ENCODE peak calls at places on chromosomes 6 and 20, in nine cellular contexts. One of them, this sample, is unnamed.

GRCh38 chr20:37270586-37271420 is 9.2 kb upstream of the GHRH start:
- DNase-seq in Peyer's patch: no peak
- DNase-seq in fibroblast of lung: peak; percentile 50
- DNase-seq in naive thymus-derived CD4-positive, alpha-beta T cell: no peak
- DNase-seq in uterus: no peak
- DNase-seq in CD8-positive, alpha-beta memory T cell: no peak
- DNase-seq in A549: no peak
- DNase-seq in cardiac muscle cell: peak; percentile 18
- DNase-seq in thyroid gland: no peak
- DNase-seq in this sample: no peak

GRCh38 chr6:131778134-131778533 is 29.7 kb upstream of the ENPP1 start:
- DNase-seq in thyroid gland: no peak
- DNase-seq in naive thymus-derived CD4-positive, alpha-beta T cell: no peak
- DNase-seq in CD8-positive, alpha-beta memory T cell: no peak
- DNase-seq in A549: no peak
- DNase-seq in fibroblast of lung: peak; percentile 25
- DNase-seq in Peyer's patch: no peak
- DNase-seq in cardiac muscle cell: no peak
- DNase-seq in uterus: no peak
- DNase-seq in this sample: no peak

GRCh38 chr6:129744201-129744879 is 34.4 kb upstream of the ARHGAP18 start:
- DNase-seq in Peyer's patch: no peak
- DNase-seq in uterus: peak; percentile 51
- DNase-seq in A549: peak; percentile 11
- DNase-seq in thyroid gland: peak; percentile 15
- DNase-seq in CD8-positive, alpha-beta memory T cell: no peak
- DNase-seq in fibroblast of lung: peak; percentile 93
- DNase-seq in cardiac muscle cell: peak; percentile 82
- DNase-seq in naive thymus-derived CD4-positive, alpha-beta T cell: no peak
- DNase-seq in this sample: no peak

GRCh38 chr6:166433096-166433495 is 50.4 kb upstream of the MPC1 start:
- DNase-seq in thyroid gland: no peak
- DNase-seq in naive thymus-derived CD4-positive, alpha-beta T cell: no peak
- DNase-seq in uterus: no peak
- DNase-seq in A549: no peak
- DNase-seq in fibroblast of lung: no peak
- DNase-seq in Peyer's patch: no peak
- DNase-seq in CD8-positive, alpha-beta memory T cell: no peak
- DNase-seq in cardiac muscle cell: no peak
- DNase-seq in this sample: no peak

GRCh38 chr6:124368131-124368530 is 564.5 kb downstream of the NKAIN2 start:
- DNase-seq in uterus: no peak
- DNase-seq in fibroblast of lung: peak; percentile 9
- DNase-seq in A549: no peak
- DNase-seq in CD8-positive, alpha-beta memory T cell: no peak
- DNase-seq in Peyer's patch: no peak
- DNase-seq in thyroid gland: no peak
- DNase-seq in naive thymus-derived CD4-positive, alpha-beta T cell: no peak
- DNase-seq in cardiac muscle cell: no peak
- DNase-seq in this sample: no peak

GRCh38 chr20:10527781-10528180 is 92.7 kb downstream of the SLX4IP start:
- DNase-seq in Peyer's patch: no peak
- DNase-seq in CD8-positive, alpha-beta memory T cell: no peak
- DNase-seq in uterus: no peak
- DNase-seq in A549: no peak
- DNase-seq in cardiac muscle cell: no peak
- DNase-seq in fibroblast of lung: no peak
- DNase-seq in naive thymus-derived CD4-positive, alpha-beta T cell: no peak
- DNase-seq in thyroid gland: no peak
- DNase-seq in this sample: no peak

GRCh38 chr20:43711098-43711654 is 15.6 kb downstream of the GTSF1L start:
- DNase-seq in A549: no peak
- DNase-seq in uterus: no peak
- DNase-seq in fibroblast of lung: no peak
- DNase-seq in cardiac muscle cell: no peak
- DNase-seq in CD8-positive, alpha-beta memory T cell: no peak
- DNase-seq in naive thymus-derived CD4-positive, alpha-beta T cell: no peak
- DNase-seq in Peyer's patch: no peak
- DNase-seq in thyroid gland: no peak
- DNase-seq in this sample: no peak

GRCh38 chr20:4195499-4195898 is 180.1 kb upstream of the RNF24 start:
- DNase-seq in fibroblast of lung: peak; percentile 29
- DNase-seq in cardiac muscle cell: peak; percentile 35
- DNase-seq in uterus: no peak
- DNase-seq in CD8-positive, alpha-beta memory T cell: no peak
- DNase-seq in thyroid gland: no peak
- DNase-seq in Peyer's patch: no peak
- DNase-seq in A549: peak; percentile 52
- DNase-seq in naive thymus-derived CD4-positive, alpha-beta T cell: no peak
- DNase-seq in this sample: no peak

GRCh38 chr6:16544006-16544405 is 217.3 kb downstream of the ATXN1 start:
- DNase-seq in cardiac muscle cell: peak; percentile 67
- DNase-seq in thyroid gland: peak; percentile 89
- DNase-seq in naive thymus-derived CD4-positive, alpha-beta T cell: no peak
- DNase-seq in uterus: no peak
- DNase-seq in fibroblast of lung: peak; percentile 43
- DNase-seq in A549: no peak
- DNase-seq in CD8-positive, alpha-beta memory T cell: no peak
- DNase-seq in Peyer's patch: no peak
- DNase-seq in this sample: no peak

GRCh38 chr20:62636446-62636845 is 5.9 kb upstream of the SLCO4A1 start:
- DNase-seq in naive thymus-derived CD4-positive, alpha-beta T cell: no peak
- DNase-seq in fibroblast of lung: no peak
- DNase-seq in uterus: no peak
- DNase-seq in cardiac muscle cell: no peak
- DNase-seq in A549: no peak
- DNase-seq in Peyer's patch: no peak
- DNase-seq in CD8-positive, alpha-beta memory T cell: no peak
- DNase-seq in thyroid gland: no peak
- DNase-seq in this sample: no peak

GRCh38 chr20:25533920-25534700 is 51.2 kb downstream of the NINL start:
- DNase-seq in fibroblast of lung: no peak
- DNase-seq in thyroid gland: no peak
- DNase-seq in A549: no peak
- DNase-seq in cardiac muscle cell: peak; percentile 6
- DNase-seq in naive thymus-derived CD4-positive, alpha-beta T cell: no peak
- DNase-seq in CD8-positive, alpha-beta memory T cell: no peak
- DNase-seq in uterus: no peak
- DNase-seq in Peyer's patch: no peak
- DNase-seq in this sample: no peak

GRCh38 chr20:25537890-25538289 is 47.4 kb downstream of the NINL start:
- DNase-seq in thyroid gland: no peak
- DNase-seq in CD8-positive, alpha-beta memory T cell: no peak
- DNase-seq in naive thymus-derived CD4-positive, alpha-beta T cell: no peak
- DNase-seq in A549: no peak
- DNase-seq in fibroblast of lung: no peak
- DNase-seq in Peyer's patch: no peak
- DNase-seq in uterus: no peak
- DNase-seq in cardiac muscle cell: no peak
- DNase-seq in this sample: no peak

GRCh38 chr20:25532971-25533391 is 52.4 kb downstream of the NINL start:
- DNase-seq in fibroblast of lung: no peak
- DNase-seq in A549: no peak
- DNase-seq in Peyer's patch: no peak
- DNase-seq in naive thymus-derived CD4-positive, alpha-beta T cell: no peak
- DNase-seq in cardiac muscle cell: peak; percentile 40
- DNase-seq in CD8-positive, alpha-beta memory T cell: no peak
- DNase-seq in thyroid gland: peak; percentile 90
- DNase-seq in uterus: no peak
- DNase-seq in this sample: no peak

GRCh38 chr20:25532015-25532751 is 53.1 kb downstream of the NINL start:
- DNase-seq in thyroid gland: peak; percentile 60
- DNase-seq in cardiac muscle cell: no peak
- DNase-seq in naive thymus-derived CD4-positive, alpha-beta T cell: no peak
- DNase-seq in CD8-positive, alpha-beta memory T cell: no peak
- DNase-seq in Peyer's patch: no peak
- DNase-seq in A549: no peak
- DNase-seq in uterus: no peak
- DNase-seq in fibroblast of lung: no peak
- DNase-seq in this sample: no peak

GRCh38 chr20:25534845-25535244 is 50.5 kb downstream of the NINL start:
- DNase-seq in CD8-positive, alpha-beta memory T cell: no peak
- DNase-seq in A549: no peak
- DNase-seq in uterus: no peak
- DNase-seq in fibroblast of lung: no peak
- DNase-seq in cardiac muscle cell: no peak
- DNase-seq in Peyer's patch: no peak
- DNase-seq in thyroid gland: no peak
- DNase-seq in naive thymus-derived CD4-positive, alpha-beta T cell: no peak
- DNase-seq in this sample: no peak
- H3K27ac ChIP-seq in CD8-positive, alpha-beta memory T cell: no peak overlapping the region
- H3K27ac ChIP-seq in A549: no peak overlapping the region
- H3K27ac ChIP-seq in uterus: no peak overlapping the region
- H3K27ac ChIP-seq in fibroblast of lung: no peak overlapping the region
- H3K27ac ChIP-seq in cardiac muscle cell: peak overlapping the region; percentile 63
- H3K27ac ChIP-seq in Peyer's patch: no peak overlapping the region
- H3K27ac ChIP-seq in thyroid gland: no peak overlapping the region
- H3K27ac ChIP-seq in naive thymus-derived CD4-positive, alpha-beta T cell: no peak overlapping the region
- H3K27ac ChIP-seq in this sample: no peak overlapping the region

GRCh38 chr6:11976489-11976888 is 35.6 kb upstream of the HIVEP1 start:
- DNase-seq in thyroid gland: no peak
- DNase-seq in cardiac muscle cell: no peak
- DNase-seq in CD8-positive, alpha-beta memory T cell: no peak
- DNase-seq in Peyer's patch: no peak
- DNase-seq in A549: no peak
- DNase-seq in fibroblast of lung: no peak
- DNase-seq in uterus: no peak
- DNase-seq in naive thymus-derived CD4-positive, alpha-beta T cell: no peak
- DNase-seq in this sample: no peak
- H3K27ac ChIP-seq in thyroid gland: no peak overlapping the region
- H3K27ac ChIP-seq in cardiac muscle cell: no peak overlapping the region
- H3K27ac ChIP-seq in CD8-positive, alpha-beta memory T cell: no peak overlapping the region
- H3K27ac ChIP-seq in Peyer's patch: no peak overlapping the region
- H3K27ac ChIP-seq in A549: no peak overlapping the region
- H3K27ac ChIP-seq in fibroblast of lung: no peak overlapping the region
- H3K27ac ChIP-seq in uterus: no peak overlapping the region
- H3K27ac ChIP-seq in naive thymus-derived CD4-positive, alpha-beta T cell: no peak overlapping the region
- H3K27ac ChIP-seq in this sample: no peak overlapping the region

GRCh38 chr6:39294133-39294532 is 20.1 kb downstream of the KCNK17 start:
- DNase-seq in naive thymus-derived CD4-positive, alpha-beta T cell: no peak
- DNase-seq in A549: no peak
- DNase-seq in thyroid gland: no peak
- DNase-seq in cardiac muscle cell: no peak
- DNase-seq in Peyer's patch: no peak
- DNase-seq in fibroblast of lung: peak; percentile 25
- DNase-seq in uterus: no peak
- DNase-seq in CD8-positive, alpha-beta memory T cell: no peak
- DNase-seq in this sample: no peak
- H3K27ac ChIP-seq in naive thymus-derived CD4-positive, alpha-beta T cell: no peak overlapping the region
- H3K27ac ChIP-seq in A549: no peak overlapping the region
- H3K27ac ChIP-seq in thyroid gland: no peak overlapping the region
- H3K27ac ChIP-seq in cardiac muscle cell: no peak overlapping the region
- H3K27ac ChIP-seq in Peyer's patch: peak overlapping the region; percentile 67
- H3K27ac ChIP-seq in fibroblast of lung: no peak overlapping the region
- H3K27ac ChIP-seq in uterus: no peak overlapping the region
- H3K27ac ChIP-seq in CD8-positive, alpha-beta memory T cell: no peak overlapping the region
- H3K27ac ChIP-seq in this sample: no peak overlapping the region

GRCh38 chr20:35499271-35499670 is 30.2 kb downstream of the C20orf173 start:
- DNase-seq in thyroid gland: no peak
- DNase-seq in uterus: no peak
- DNase-seq in naive thymus-derived CD4-positive, alpha-beta T cell: no peak
- DNase-seq in CD8-positive, alpha-beta memory T cell: no peak
- DNase-seq in Peyer's patch: no peak
- DNase-seq in A549: no peak
- DNase-seq in cardiac muscle cell: no peak
- DNase-seq in fibroblast of lung: no peak
- DNase-seq in this sample: no peak
- H3K27ac ChIP-seq in thyroid gland: no peak overlapping the region
- H3K27ac ChIP-seq in uterus: no peak overlapping the region
- H3K27ac ChIP-seq in naive thymus-derived CD4-positive, alpha-beta T cell: no peak overlapping the region
- H3K27ac ChIP-seq in CD8-positive, alpha-beta memory T cell: no peak overlapping the region
- H3K27ac ChIP-seq in Peyer's patch: no peak overlapping the region
- H3K27ac ChIP-seq in A549: no peak overlapping the region
- H3K27ac ChIP-seq in cardiac muscle cell: no peak overlapping the region
- H3K27ac ChIP-seq in fibroblast of lung: no peak overlapping the region
- H3K27ac ChIP-seq in this sample: no peak overlapping the region

GRCh38 chr6:83062225-83062624 is 3.4 kb downstream of the UBE3D start:
- DNase-seq in uterus: no peak
- DNase-seq in thyroid gland: no peak
- DNase-seq in naive thymus-derived CD4-positive, alpha-beta T cell: no peak
- DNase-seq in A549: no peak
- DNase-seq in Peyer's patch: no peak
- DNase-seq in cardiac muscle cell: peak; percentile 17
- DNase-seq in fibroblast of lung: no peak
- DNase-seq in CD8-positive, alpha-beta memory T cell: no peak
- DNase-seq in this sample: no peak

GRCh38 chr6:83067448-83068413 is at the start of gene DOP1A:
- DNase-seq in fibroblast of lung: peak; percentile 92
- DNase-seq in naive thymus-derived CD4-positive, alpha-beta T cell: peak; percentile 93
- DNase-seq in thyroid gland: peak; percentile 99
- DNase-seq in A549: peak; percentile 73
- DNase-seq in uterus: peak; percentile 95
- DNase-seq in cardiac muscle cell: peak; percentile 96
- DNase-seq in Peyer's patch: peak; percentile 97
- DNase-seq in CD8-positive, alpha-beta memory T cell: peak; percentile 93
- DNase-seq in this sample: peak; percentile 95

GRCh38 chr6:83068628-83069027 is 1.2 kb downstream of the DOP1A start:
- DNase-seq in naive thymus-derived CD4-positive, alpha-beta T cell: no peak
- DNase-seq in Peyer's patch: no peak
- DNase-seq in CD8-positive, alpha-beta memory T cell: no peak
- DNase-seq in fibroblast of lung: no peak
- DNase-seq in thyroid gland: no peak
- DNase-seq in A549: no peak
- DNase-seq in cardiac muscle cell: no peak
- DNase-seq in uterus: no peak
- DNase-seq in this sample: no peak

GRCh38 chr6:83069633-83070032 is 2.2 kb downstream of the DOP1A start:
- DNase-seq in CD8-positive, alpha-beta memory T cell: no peak
- DNase-seq in A549: no peak
- DNase-seq in Peyer's patch: no peak
- DNase-seq in fibroblast of lung: no peak
- DNase-seq in uterus: no peak
- DNase-seq in naive thymus-derived CD4-positive, alpha-beta T cell: no peak
- DNase-seq in thyroid gland: no peak
- DNase-seq in cardiac muscle cell: no peak
- DNase-seq in this sample: no peak

DNA sequence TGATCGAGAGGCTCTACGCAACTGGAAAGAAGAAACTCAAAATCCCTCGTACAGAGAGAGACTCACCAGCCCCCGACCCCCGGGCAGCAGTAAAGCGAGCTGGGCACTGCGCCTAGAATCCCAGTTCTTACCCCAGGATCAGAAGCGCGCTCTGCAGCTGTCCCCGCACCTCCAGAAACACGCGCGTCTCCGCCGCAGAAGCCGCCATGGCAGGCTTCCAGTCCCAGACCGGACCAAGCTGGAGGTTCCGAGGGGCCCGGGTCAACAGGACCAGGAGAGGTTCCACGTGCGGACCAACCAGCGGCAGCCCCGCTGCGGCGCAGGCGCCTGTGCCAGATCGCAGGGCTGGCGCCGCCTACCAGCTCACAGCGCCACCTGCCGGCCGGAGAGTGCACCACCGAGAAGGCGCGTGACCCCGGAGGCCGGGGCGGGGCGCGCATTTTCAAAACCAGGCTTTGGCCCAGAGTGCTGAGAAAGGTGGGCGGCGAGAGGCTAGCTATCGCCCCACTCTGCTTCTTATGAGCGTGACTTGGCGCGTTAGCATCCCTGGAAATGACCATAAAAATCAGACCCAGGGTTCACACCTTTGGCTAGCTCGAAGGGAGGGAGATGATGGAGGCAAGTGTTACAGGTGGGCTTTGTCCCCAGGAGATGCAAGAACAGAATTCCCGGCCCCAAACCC is at the start of gene UBE3D:
- DNase-seq in cardiac muscle cell: peak; percentile 88
- DNase-seq in uterus: peak; percentile 88
- DNase-seq in thyroid gland: peak; percentile 95
- DNase-seq in fibroblast of lung: peak; percentile 83
- DNase-seq in A549: peak; percentile 70
- DNase-seq in naive thymus-derived CD4-positive, alpha-beta T cell: peak; percentile 85
- DNase-seq in Peyer's patch: peak; percentile 95
- DNase-seq in CD8-positive, alpha-beta memory T cell: peak; percentile 92
- DNase-seq in this sample: peak; percentile 82
- H3K27ac ChIP-seq in cardiac muscle cell: peak within 1 kb of the TSS; percentile 65
- H3K27ac ChIP-seq in uterus: peak within 1 kb of the TSS; percentile 58
- H3K27ac ChIP-seq in thyroid gland: peak within 1 kb of the TSS; percentile 63
- H3K27ac ChIP-seq in fibroblast of lung: peak within 1 kb of the TSS; percentile 30
- H3K27ac ChIP-seq in A549: peak within 1 kb of the TSS; percentile 95
- H3K27ac ChIP-seq in naive thymus-derived CD4-positive, alpha-beta T cell: peak within 1 kb of the TSS; percentile 74
- H3K27ac ChIP-seq in Peyer's patch: peak within 1 kb of the TSS; percentile 13
- H3K27ac ChIP-seq in CD8-positive, alpha-beta memory T cell: peak within 1 kb of the TSS; percentile 64
- H3K27ac ChIP-seq in this sample: peak within 1 kb of the TSS; percentile 52

This sample was measured in prostate gland.